ENCODE peak calls at places on chromosome 12, in nine cellular contexts. M, J, Z, S, C, W, T, P and A are unnamed samples.

GRCh38 chr12:105812356-105812755 is 326.4 kb downstream of the NUAK1 start:
- DNase-seq in M (no peak), P (no peak), Z (no peak), S (no peak), C (no peak), W (no peak), J (no peak), T (no peak), A (no peak)

GRCh38 chr12:96462571-96463280 is 26.7 kb upstream of the CFAP54 start:
- DNase-seq in W (no peak), T (no peak), M (no peak), J (no peak), S (no peak), C (no peak), P (no peak), Z (no peak), A (no peak)

GRCh38 chr12:66279127-66279712 is 23.1 kb upstream of the HELB start:
- DNase-seq in T (peak; percentile 51), J (no peak), Z (no peak), P (peak; percentile 18), W (peak; percentile 22), S (no peak), C (no peak), M (no peak), A (no peak)

GRCh38 chr12:49587174-49587908 is 18.1 kb downstream of the FAM186B start:
- DNase-seq in W (no peak), T (no peak), S (no peak), P (no peak), M (no peak), Z (no peak), J (no peak), C (no peak), A (no peak)

GRCh38 chr12:106269150-106269771 is 21.4 kb upstream of the CKAP4 start:
- DNase-seq in P (no peak), W (no peak), S (no peak), M (no peak), C (no peak), Z (no peak), J (no peak), T (no peak), A (no peak)

GRCh38 chr12:94725375-94726168 is 75.2 kb upstream of the TMCC3 start:
- DNase-seq in P (peak; percentile 45), Z (no peak), W (peak; percentile 26), M (no peak), C (peak; percentile 66), T (peak; percentile 66), S (no peak), J (no peak), A (no peak)

GRCh38 chr12:107622005-107622404 is 63.6 kb upstream of the PWP1 start:
- DNase-seq in J (no peak), P (peak; percentile 9), Z (no peak), M (no peak), C (no peak), T (peak; percentile 22), S (no peak), W (peak; percentile 3), A (no peak)

GRCh38 chr12:56581418-56582145 is 48.5 kb downstream of the BAZ2A start:
- DNase-seq in P (no peak), Z (no peak), T (no peak), J (peak; percentile 46), C (peak; percentile 81), S (no peak), M (no peak), W (peak; percentile 69), A (no peak)

GRCh38 chr12:123715151-123715676 is 3.1 kb downstream of the ATP6V0A2 start:
- DNase-seq in C (no peak), S (no peak), W (peak; percentile 5), M (no peak), P (no peak), Z (no peak), J (no peak), T (peak; percentile 21), A (no peak)

GRCh38 chr12:130639759-130640158 is 76.3 kb downstream of the RIMBP2 start:
- DNase-seq in Z (no peak), S (no peak), T (no peak), P (no peak), M (no peak), J (no peak), W (no peak), C (no peak), A (no peak)

GRCh38 chr12:132026796-132027500 is 77.2 kb downstream of the EP400 start:
- DNase-seq in S (no peak), T (no peak), P (no peak), C (no peak), Z (no peak), M (no peak), W (no peak), J (no peak), A (no peak)

GRCh38 chr12:39372929-39373328 is 70.0 kb downstream of the KIF21A start:
- DNase-seq in S (no peak), P (peak; percentile 26), C (peak; percentile 36), M (no peak), Z (no peak), W (no peak), T (no peak), J (no peak), A (no peak)

GRCh38 chr12:131793623-131794022 is 34.6 kb upstream of the MMP17 start:
- DNase-seq in T (peak; percentile 86), Z (no peak), J (no peak), S (no peak), P (no peak), C (no peak), M (no peak), W (peak; percentile 17), A (no peak)

GRCh38 chr12:19211802-19212201 is 82.3 kb downstream of the PLEKHA5 start:
- DNase-seq in T (no peak), Z (no peak), C (no peak), J (no peak), W (no peak), S (no peak), M (no peak), P (no peak), A (no peak)

GRCh38 chr12:55068416-55069010 is 48.7 kb downstream of the NEUROD4 start:
- DNase-seq in C (peak; percentile 53), P (peak; percentile 53), Z (no peak), W (peak; percentile 43), M (no peak), T (peak; percentile 70), J (no peak), S (peak; percentile 73), A (no peak)

DNA sequence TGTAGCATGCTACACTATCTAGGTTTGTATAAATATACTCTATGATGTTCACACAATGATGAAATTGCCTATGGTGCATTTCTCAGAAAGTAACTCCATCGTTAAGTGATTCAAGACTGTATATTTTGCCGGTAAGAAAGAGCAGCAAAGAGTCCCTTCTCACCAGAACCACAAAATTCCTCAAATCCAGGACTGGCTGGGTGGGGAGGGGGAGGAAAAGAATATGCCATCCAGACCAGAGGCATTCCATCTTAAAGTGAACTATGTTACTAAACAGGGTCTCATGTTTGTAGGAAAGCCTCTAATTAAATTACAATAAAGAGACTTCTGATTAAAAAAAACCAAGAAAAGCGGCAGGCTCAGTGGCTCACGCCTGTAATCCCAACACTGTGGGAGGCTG is 11.5 kb downstream of the UBE2N start:
- DNase-seq in S (no peak), J (no peak), Z (no peak), T (no peak), P (no peak), W (no peak), C (no peak), M (no peak), A (no peak)
- H3K4me1 ChIP-seq in S (no peaks in the 10 kb centered on the region), J (peaks cover 16% of the 10 kb centered on the region), Z (peaks cover 45% of the 10 kb centered on the region), T (peaks cover 42% of the 10 kb centered on the region), P (peaks cover 6% of the 10 kb centered on the region), W (peaks cover 24% of the 10 kb centered on the region), C (peaks cover 14% of the 10 kb centered on the region), M (peaks cover 12% of the 10 kb centered on the region), A (no peaks in the 10 kb centered on the region)

GRCh38 chr12:78007173-78007572 is 176.5 kb downstream of the NAV3 start:
- DNase-seq in W (no peak), P (no peak), J (no peak), C (no peak), M (no peak), S (no peak), Z (no peak), T (no peak), A (no peak)
- H3K4me1 ChIP-seq in W (no peaks in the 10 kb centered on the region), P (no peaks in the 10 kb centered on the region), J (no peaks in the 10 kb centered on the region), C (no peaks in the 10 kb centered on the region), M (no peaks in the 10 kb centered on the region), S (peaks cover 3% of the 10 kb centered on the region), Z (no peaks in the 10 kb centered on the region), T (no peaks in the 10 kb centered on the region), A (no peaks in the 10 kb centered on the region)

DNA sequence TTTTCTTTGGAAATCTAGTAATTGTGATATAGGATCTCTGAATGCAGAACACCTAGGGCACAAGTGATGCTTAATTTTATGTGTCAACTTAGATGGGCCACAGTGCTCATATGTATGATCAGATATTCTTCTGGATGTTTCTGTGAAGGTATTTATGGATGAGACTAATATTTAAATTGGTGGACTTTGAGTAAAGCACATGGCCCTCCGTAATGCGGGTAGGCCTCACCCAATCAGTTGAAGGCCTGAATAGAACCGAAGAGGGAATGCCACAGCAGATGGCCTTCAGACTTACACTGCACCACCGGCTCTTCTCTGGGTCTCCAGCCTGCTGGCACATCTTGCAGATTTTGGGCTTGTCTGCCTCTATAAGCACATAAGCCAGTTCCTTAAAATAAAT is 60.0 kb downstream of the ETV6 start:
- DNase-seq in Z (no peak), C (no peak), M (no peak), T (no peak), J (no peak), W (no peak), S (no peak), P (no peak), A (no peak)
- H3K4me1 ChIP-seq in Z (peaks cover 47% of the 10 kb centered on the region), C (peaks cover 32% of the 10 kb centered on the region), M (peaks cover 42% of the 10 kb centered on the region), T (peaks cover 31% of the 10 kb centered on the region), J (peaks cover 28% of the 10 kb centered on the region), W (peaks cover 27% of the 10 kb centered on the region), S (peaks cover 1% of the 10 kb centered on the region), P (peaks cover 28% of the 10 kb centered on the region), A (peaks cover 8% of the 10 kb centered on the region)

GRCh38 chr12:15738438-15739015 is 50.7 kb downstream of the EPS8 start:
- DNase-seq in C (no peak), Z (no peak), J (no peak), M (no peak), W (no peak), P (no peak), T (no peak), S (no peak), A (no peak)

GRCh38 chr12:15733136-15733535 is 56.1 kb downstream of the EPS8 start:
- DNase-seq in W (no peak), C (no peak), M (no peak), T (no peak), J (no peak), Z (no peak), S (no peak), P (no peak), A (no peak)

GRCh38 chr12:15732341-15733061 is 56.7 kb downstream of the EPS8 start:
- DNase-seq in S (no peak), P (peak; percentile 84), T (peak; percentile 77), M (no peak), W (no peak), Z (no peak), C (no peak), J (no peak), A (no peak)

GRCh38 chr12:15731940-15732339 is 57.2 kb downstream of the EPS8 start:
- DNase-seq in J (no peak), M (no peak), S (no peak), W (no peak), T (no peak), C (no peak), P (no peak), Z (no peak), A (no peak)

GRCh38 chr12:15735837-15736615 is 53.2 kb downstream of the EPS8 start:
- DNase-seq in S (no peak), T (no peak), W (no peak), J (no peak), Z (no peak), P (peak; percentile 88), M (no peak), C (no peak), A (no peak)
- H3K4me1 ChIP-seq in S (no peaks in the 10 kb centered on the region), T (peaks cover 17% of the 10 kb centered on the region), W (peaks cover 4% of the 10 kb centered on the region), J (peaks cover 5% of the 10 kb centered on the region), Z (peaks cover 16% of the 10 kb centered on the region), P (peaks cover 2% of the 10 kb centered on the region), M (no peaks in the 10 kb centered on the region), C (no peaks in the 10 kb centered on the region), A (no peaks in the 10 kb centered on the region)